ENCODE peak calls at places on chromosomes 3 and 15, in five cellular contexts. L, Y, I, H and W are unnamed samples.

GRCh38 chr3:30639937-30640336 is 33.5 kb downstream of the TGFBR2 start:
- DNase-seq in Y (no peak), L (no peak), I (no peak), H (no peak), W (no peak)

GRCh38 chr3:76954412-76954811 is 85.5 kb upstream of the ROBO2 start:
- DNase-seq in H (no peak), L (no peak), Y (no peak), I (no peak), W (no peak)

GRCh38 chr3:162171970-162172369 is 675.4 kb downstream of the OTOL1 start:
- DNase-seq in I (no peak), H (no peak), Y (no peak), L (no peak), W (no peak)

GRCh38 chr3:124510290-124510689 is 220.0 kb upstream of the UMPS start:
- DNase-seq in Y (no peak), I (no peak), H (no peak), L (no peak), W (no peak)

GRCh38 chr3:107085261-107085660 is 292.0 kb upstream of the CCDC54 start:
- DNase-seq in I (no peak), H (no peak), Y (no peak), L (no peak), W (no peak)

GRCh38 chr3:48633256-48633655 is 2.0 kb downstream of the SLC26A6 start:
- DNase-seq in L (no peak), H (no peak), I (no peak), Y (no peak), W (no peak)

GRCh38 chr3:78765671-78766485 is 1001.9 kb downstream of the ROBO1 start:
- DNase-seq in Y (no peak), I (no peak), L (peak), H (no peak), W (no peak)

GRCh38 chr15:45307230-45307924 is 55.3 kb downstream of the SLC28A2 start:
- DNase-seq in Y (no peak), I (no peak), L (peak), H (no peak), W (no peak)

GRCh38 chr3:144866504-144866903 is 894.9 kb downstream of the DIPK2A start:
- DNase-seq in L (peak), H (no peak), I (no peak), Y (no peak), W (no peak)

GRCh38 chr15:28873585-28874139 is 12.1 kb upstream of the APBA2 start:
- DNase-seq in I (no peak), Y (no peak), L (no peak), H (no peak), W (no peak)

GRCh38 chr3:98784666-98785600 is 21.8 kb downstream of the ST3GAL6 start:
- DNase-seq in L (peak), Y (no peak), H (no peak), I (no peak), W (no peak)

GRCh38 chr3:160098946-160099626 is 110.5 kb downstream of the IL12A start:
- DNase-seq in L (no peak), Y (no peak), H (no peak), I (no peak), W (no peak)

GRCh38 chr3:190217081-190217480 is 96.4 kb upstream of the P3H2 start:
- DNase-seq in L (no peak), Y (no peak), H (no peak), I (no peak), W (no peak)

GRCh38 chr3:13111874-13112520 is 38.8 kb upstream of the IQSEC1 start:
- DNase-seq in I (no peak), L (no peak), H (no peak), Y (peak), W (peak)

GRCh38 chr15:51750942-51751686 is at the start of gene TMOD2:
- DNase-seq in H (peak), L (no peak), Y (no peak), I (peak), W (peak)

GRCh38 chr3:166367947-166368533 is 530.8 kb upstream of the BCHE start:
- DNase-seq in H (no peak), L (no peak), I (no peak), Y (no peak), W (no peak)

GRCh38 chr3:149454746-149455145 is 19.8 kb upstream of the TM4SF4 start:
- DNase-seq in I (no peak), L (no peak), H (no peak), Y (no peak), W (no peak)

GRCh38 chr3:23600178-23600577 is 205.6 kb upstream of the UBE2E1 start:
- DNase-seq in Y (no peak), H (no peak), L (peak), I (no peak), W (no peak)

GRCh38 chr15:80735344-80735743 is 40.2 kb downstream of the ABHD17C start:
- DNase-seq in I (no peak), Y (no peak), L (no peak), H (no peak), W (no peak)

GRCh38 chr3:170724599-170724998 is 138.7 kb upstream of the SLC7A14 start:
- DNase-seq in H (no peak), Y (peak), I (no peak), L (peak), W (no peak)

GRCh38 chr3:137771401-137772230 is 7.5 kb downstream of the SOX14 start:
- DNase-seq in Y (no peak), H (no peak), I (no peak), L (no peak), W (peak)

GRCh38 chr3:187852842-187853727 is 107.8 kb upstream of the BCL6 start:
- DNase-seq in I (no peak), H (no peak), Y (no peak), L (no peak), W (no peak)